ENCODE peak calls at places on chromosomes 1 and 21, in seven cellular contexts. E is choroid plexus epithelial cell, W is fibroblast of lung, T is right atrium auricular region, U is psoas muscle, J is breast epithelium, O is BJ. Y is an unnamed sample.

GRCh38 chr1:42003433-42003832 is 84.7 kb upstream of the HIVEP3 start:
- DNase-seq in E (no peak), W (no peak), T (no peak), U (no peak), J (peak), O (no peak), Y (no peak)

GRCh38 chr1:175572932-175573871 is 170.2 kb downstream of the TNR start:
- DNase-seq in E (no peak), W (no peak), T (no peak), U (no peak), J (no peak), O (no peak), Y (no peak)

GRCh38 chr1:219385786-219386427 is 212.2 kb downstream of the LYPLAL1 start:
- DNase-seq in E (peak), W (peak), T (no peak), U (no peak), J (no peak), O (no peak), Y (no peak)

GRCh38 chr1:203796223-203796747 is 862 bp downstream of the ZBED6 start:
- DNase-seq in E (peak), W (peak), T (no peak), U (no peak), J (no peak), O (no peak), Y (no peak)

GRCh38 chr1:203703586-203703985 is 61.4 kb upstream of the LAX1 start:
- DNase-seq in E (no peak), W (no peak), T (no peak), U (no peak), J (no peak), O (no peak), Y (no peak)

GRCh38 chr1:179252606-179253005 is 23.1 kb upstream of the ABL2 start:
- DNase-seq in E (no peak), W (no peak), T (no peak), U (no peak), J (no peak), O (no peak), Y (no peak)

GRCh38 chr1:20723537-20724363 is 5.9 kb upstream of the KIF17 start:
- DNase-seq in E (no peak), W (no peak), T (no peak), U (peak), J (peak), O (no peak), Y (no peak)

GRCh38 chr1:65108025-65108692 is 39.8 kb upstream of the AK4 start:
- DNase-seq in E (no peak), W (no peak), T (no peak), U (no peak), J (no peak), O (no peak), Y (no peak)

GRCh38 chr21:46099476-46099875 is 1.6 kb downstream of the COL6A2 start:
- DNase-seq in E (peak), W (no peak), T (peak), U (peak), J (no peak), O (no peak), Y (no peak)

GRCh38 chr1:10910490-10911273 is 101.8 kb upstream of the TARDBP start:
- DNase-seq in E (peak), W (no peak), T (no peak), U (no peak), J (no peak), O (no peak), Y (no peak)

GRCh38 chr1:14737561-14738094 is 139.1 kb downstream of the KAZN start:
- DNase-seq in E (no peak), W (no peak), T (no peak), U (no peak), J (peak), O (no peak), Y (no peak)

GRCh38 chr1:18643154-18644012 is 12.7 kb downstream of the PAX7 start:
- DNase-seq in E (no peak), W (no peak), T (no peak), U (no peak), J (no peak), O (no peak), Y (no peak)

GRCh38 chr1:41073971-41074370 is 52.4 kb upstream of the SLFNL1 start:
- DNase-seq in E (peak), W (peak), T (no peak), U (no peak), J (no peak), O (peak), Y (peak)

GRCh38 chr1:92583821-92584760 is 97.4 kb upstream of the GFI1 start:
- DNase-seq in E (peak), W (peak), T (no peak), U (no peak), J (no peak), O (no peak), Y (no peak)

GRCh38 chr1:166484471-166484870 is 317.7 kb upstream of the FAM78B start:
- DNase-seq in E (no peak), W (no peak), T (no peak), U (no peak), J (no peak), O (no peak), Y (no peak)

GRCh38 chr21:21200103-21200938 is 202.1 kb downstream of the NCAM2 start:
- DNase-seq in E (peak), W (peak), T (peak), U (peak), J (no peak), O (peak), Y (peak)

GRCh38 chr1:30809514-30810263 is 52.1 kb upstream of the LAPTM5 start:
- DNase-seq in E (peak), W (peak), T (no peak), U (no peak), J (peak), O (peak), Y (no peak)

GRCh38 chr1:155254714-155255242 is 505 bp downstream of the ENTREP3 start:
- DNase-seq in E (no peak), W (no peak), T (no peak), U (peak), J (no peak), O (no peak), Y (no peak)

GRCh38 chr1:115239148-115239820 is 98.8 kb downstream of the NGF start:
- DNase-seq in E (peak), W (peak), T (no peak), U (no peak), J (no peak), O (peak), Y (no peak)

GRCh38 chr1:221887091-221887746 is 145.3 kb upstream of the DUSP10 start:
- DNase-seq in E (peak), W (peak), T (peak), U (peak), J (peak), O (no peak), Y (peak)

GRCh38 chr1:100721502-100722205 is 2.1 kb downstream of the VCAM1 start:
- DNase-seq in E (peak), W (peak), T (peak), U (no peak), J (no peak), O (peak), Y (no peak)

GRCh38 chr1:44630116-44630515 is 44.2 kb downstream of the TMEM53 start:
- DNase-seq in E (no peak), W (peak), T (no peak), U (no peak), J (no peak), O (no peak), Y (no peak)

DNA sequence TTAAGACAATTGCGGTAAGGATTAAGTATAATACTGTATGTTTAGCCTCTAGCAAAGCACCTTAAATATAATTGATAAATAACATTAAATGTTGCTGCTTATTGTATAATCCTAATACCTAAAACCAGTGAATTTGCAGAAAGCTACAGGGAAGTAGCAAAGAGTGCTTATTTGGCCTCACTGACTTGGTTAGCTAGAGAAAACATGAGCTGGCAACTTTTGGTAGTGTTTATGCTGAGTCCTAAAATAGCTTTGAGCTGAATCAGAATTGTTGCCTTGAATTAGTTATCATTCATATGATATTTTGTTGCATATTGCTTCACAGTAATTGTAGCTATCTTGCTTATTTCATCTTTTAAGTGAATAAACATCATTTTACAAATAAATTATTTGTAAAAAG is 3.5 kb downstream of the TRIM67 start:
- DNase-seq in E (peak), W (peak), T (no peak), U (no peak), J (no peak), O (no peak), Y (no peak)
- H3K4me3 ChIP-seq in E (no peak), W (no peak), T (no peak), U (no peak), J (no peak), O (no peak), Y (no peak)

DNA sequence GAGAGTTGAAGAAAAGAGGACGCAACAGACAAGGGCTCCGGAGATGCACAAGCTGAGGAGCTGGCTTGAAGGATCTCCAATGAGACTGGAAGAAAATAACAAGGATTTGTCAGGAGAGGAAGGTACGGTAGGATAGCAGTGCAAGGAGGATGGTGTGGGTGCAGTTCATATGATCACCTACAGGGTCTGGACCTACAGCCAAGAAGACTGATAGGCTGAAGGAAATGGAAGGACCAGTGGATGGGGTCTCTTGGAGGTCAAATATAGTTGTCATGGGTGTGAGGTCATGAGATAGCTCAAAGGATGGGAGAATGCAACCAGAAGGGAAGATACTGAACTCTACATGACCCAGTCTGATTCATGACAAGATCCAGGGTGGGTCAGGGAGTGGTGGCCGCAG is 15.2 kb upstream of the KANK4 start:
- DNase-seq in E (no peak), W (no peak), T (no peak), U (no peak), J (no peak), O (no peak), Y (no peak)
- TF ChIP-seq CTCF in E (peak), W (no peak), T (no peak), U (no peak), J (no peak), O (peak), Y (peak)

DNA sequence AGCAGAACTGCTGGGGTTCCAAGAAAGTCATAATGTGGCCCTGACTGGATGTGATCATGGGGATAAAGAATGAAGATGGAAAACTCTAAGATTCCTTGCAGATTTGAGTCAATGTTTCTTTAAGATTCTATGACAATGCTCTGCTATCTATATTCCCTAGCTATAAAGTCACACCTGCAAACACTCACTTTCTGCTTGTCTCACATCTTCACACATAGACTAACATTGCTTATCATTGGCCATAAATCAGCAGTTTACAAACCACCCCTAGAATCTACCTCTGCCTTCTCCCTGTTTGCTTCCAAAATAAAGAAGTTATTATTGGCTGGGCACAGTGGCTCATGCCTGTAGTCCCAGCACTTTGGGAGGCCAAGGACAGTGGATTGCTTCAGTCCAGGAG is 33.1 kb upstream of the NPL start:
- DNase-seq in E (no peak), W (no peak), T (no peak), U (no peak), J (no peak), O (no peak), Y (no peak)
- H3K4me3 ChIP-seq in E (no peak), W (no peak), T (no peak), U (no peak), J (no peak), O (no peak), Y (no peak)

GRCh38 chr1:8902765-8903164 is 24.3 kb upstream of the ENO1 start:
- DNase-seq in E (peak), W (peak), T (no peak), U (no peak), J (no peak), O (peak), Y (peak)
- TF ChIP-seq CTCF in E (peak), W (peak), T (no peak), U (no peak), J (peak), O (peak), Y (peak)

Y was measured in epithelial cell of proximal tubule.